ENCODE peak calls at places on chromosome 18, in ten cellular contexts. One of them, this sample, is unnamed.

GRCh38 chr18:3799515-3799914 is 349.5 kb downstream of the TGIF1 start:
- DNase-seq in endothelial cell of umbilical vein: no peak
- DNase-seq in SK-N-SH: no peak
- DNase-seq in K562: no peak
- DNase-seq in HCT116: no peak
- DNase-seq in sigmoid colon: no peak
- DNase-seq in HepG2: no peak
- DNase-seq in Panc1: no peak
- DNase-seq in H1: no peak
- DNase-seq in GM23338: peak; percentile 56
- DNase-seq in this sample: no peak

GRCh38 chr18:8516391-8517250 is 92.6 kb upstream of the RAB12 start:
- DNase-seq in endothelial cell of umbilical vein: no peak
- DNase-seq in H1: peak; percentile 33
- DNase-seq in HepG2: no peak
- DNase-seq in SK-N-SH: no peak
- DNase-seq in Panc1: no peak
- DNase-seq in GM23338: no peak
- DNase-seq in sigmoid colon: peak; percentile 37
- DNase-seq in K562: no peak
- DNase-seq in HCT116: no peak
- DNase-seq in this sample: no peak

GRCh38 chr18:13409997-13410396 is 191.4 kb downstream of the LDLRAD4 start:
- DNase-seq in HepG2: no peak
- DNase-seq in GM23338: peak; percentile 51
- DNase-seq in endothelial cell of umbilical vein: no peak
- DNase-seq in HCT116: no peak
- DNase-seq in K562: no peak
- DNase-seq in SK-N-SH: no peak
- DNase-seq in Panc1: no peak
- DNase-seq in H1: no peak
- DNase-seq in sigmoid colon: no peak
- DNase-seq in this sample: no peak

GRCh38 chr18:79139206-79139605 is 70.0 kb downstream of the ATP9B start:
- DNase-seq in H1: no peak
- DNase-seq in HepG2: no peak
- DNase-seq in HCT116: no peak
- DNase-seq in GM23338: no peak
- DNase-seq in sigmoid colon: no peak
- DNase-seq in Panc1: no peak
- DNase-seq in endothelial cell of umbilical vein: no peak
- DNase-seq in K562: no peak
- DNase-seq in SK-N-SH: no peak
- DNase-seq in this sample: no peak

GRCh38 chr18:43965691-43966090 is 688.4 kb upstream of the SYT4 start:
- DNase-seq in H1: no peak
- DNase-seq in Panc1: no peak
- DNase-seq in HCT116: no peak
- DNase-seq in sigmoid colon: no peak
- DNase-seq in SK-N-SH: no peak
- DNase-seq in HepG2: no peak
- DNase-seq in endothelial cell of umbilical vein: no peak
- DNase-seq in GM23338: no peak
- DNase-seq in K562: no peak
- DNase-seq in this sample: no peak

GRCh38 chr18:13019301-13019700 is 28.1 kb downstream of the CEP192 start:
- DNase-seq in Panc1: no peak
- DNase-seq in endothelial cell of umbilical vein: peak; percentile 58
- DNase-seq in sigmoid colon: no peak
- DNase-seq in SK-N-SH: no peak
- DNase-seq in HepG2: no peak
- DNase-seq in K562: no peak
- DNase-seq in HCT116: no peak
- DNase-seq in GM23338: no peak
- DNase-seq in H1: no peak
- DNase-seq in this sample: no peak

GRCh38 chr18:63664571-63664970 is 2.9 kb upstream of the SERPINB3 start:
- DNase-seq in sigmoid colon: no peak
- DNase-seq in SK-N-SH: no peak
- DNase-seq in endothelial cell of umbilical vein: no peak
- DNase-seq in H1: no peak
- DNase-seq in HCT116: no peak
- DNase-seq in GM23338: no peak
- DNase-seq in HepG2: no peak
- DNase-seq in Panc1: no peak
- DNase-seq in K562: no peak
- DNase-seq in this sample: no peak

GRCh38 chr18:5424903-5425302 is 118.9 kb downstream of the EPB41L3 start:
- DNase-seq in Panc1: no peak
- DNase-seq in GM23338: peak; percentile 71
- DNase-seq in endothelial cell of umbilical vein: peak; percentile 67
- DNase-seq in sigmoid colon: no peak
- DNase-seq in H1: no peak
- DNase-seq in K562: no peak
- DNase-seq in HepG2: peak; percentile 26
- DNase-seq in HCT116: no peak
- DNase-seq in SK-N-SH: no peak
- DNase-seq in this sample: no peak

GRCh38 chr18:9221661-9222060 is 85.1 kb downstream of the ANKRD12 start:
- DNase-seq in HepG2: no peak
- DNase-seq in SK-N-SH: no peak
- DNase-seq in endothelial cell of umbilical vein: no peak
- DNase-seq in HCT116: no peak
- DNase-seq in GM23338: no peak
- DNase-seq in Panc1: no peak
- DNase-seq in K562: no peak
- DNase-seq in H1: no peak
- DNase-seq in sigmoid colon: no peak
- DNase-seq in this sample: no peak

GRCh38 chr18:10718809-10719208 is 193.0 kb downstream of the NAPG start:
- DNase-seq in HepG2: no peak
- DNase-seq in HCT116: no peak
- DNase-seq in K562: no peak
- DNase-seq in H1: no peak
- DNase-seq in GM23338: no peak
- DNase-seq in SK-N-SH: no peak
- DNase-seq in sigmoid colon: no peak
- DNase-seq in endothelial cell of umbilical vein: no peak
- DNase-seq in Panc1: no peak
- DNase-seq in this sample: no peak

GRCh38 chr18:10727477-10727876 is 201.7 kb downstream of the NAPG start:
- DNase-seq in H1: no peak
- DNase-seq in K562: no peak
- DNase-seq in sigmoid colon: no peak
- DNase-seq in HepG2: no peak
- DNase-seq in GM23338: no peak
- DNase-seq in endothelial cell of umbilical vein: no peak
- DNase-seq in HCT116: no peak
- DNase-seq in SK-N-SH: no peak
- DNase-seq in Panc1: no peak
- DNase-seq in this sample: no peak

GRCh38 chr18:10726198-10727068 is 200.6 kb downstream of the NAPG start:
- DNase-seq in endothelial cell of umbilical vein: no peak
- DNase-seq in SK-N-SH: no peak
- DNase-seq in Panc1: no peak
- DNase-seq in HCT116: no peak
- DNase-seq in sigmoid colon: no peak
- DNase-seq in GM23338: no peak
- DNase-seq in HepG2: no peak
- DNase-seq in K562: no peak
- DNase-seq in H1: no peak
- DNase-seq in this sample: no peak

DNA sequence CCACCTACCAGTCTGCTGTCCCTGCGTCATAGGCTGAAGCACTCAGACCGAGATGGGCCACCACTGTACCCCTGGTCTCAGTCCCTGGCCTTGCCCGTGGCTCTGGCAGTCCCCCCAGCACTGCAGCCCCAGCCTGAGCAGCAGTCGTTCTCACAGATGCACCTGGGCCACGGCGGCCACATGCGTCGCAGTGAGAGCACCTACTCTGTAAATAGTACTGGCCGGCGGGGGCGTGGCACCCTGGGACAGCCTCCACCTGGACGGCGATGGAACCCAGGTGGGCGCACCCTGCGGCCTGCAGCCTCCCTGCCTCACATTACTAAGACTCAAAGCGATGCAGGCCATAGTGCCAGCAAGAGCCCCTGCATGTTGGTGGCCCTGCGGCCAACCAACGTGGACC is 198.8 kb downstream of the NAPG start:
- DNase-seq in SK-N-SH: no peak
- DNase-seq in HepG2: no peak
- DNase-seq in K562: no peak
- DNase-seq in HCT116: no peak
- DNase-seq in Panc1: no peak
- DNase-seq in endothelial cell of umbilical vein: no peak
- DNase-seq in H1: no peak
- DNase-seq in GM23338: no peak
- DNase-seq in sigmoid colon: no peak
- DNase-seq in this sample: no peak
- H3K4me1 ChIP-seq in SK-N-SH: no peaks in the 10 kb centered on the region
- H3K4me1 ChIP-seq in HepG2: no peaks in the 10 kb centered on the region
- H3K4me1 ChIP-seq in K562: peaks cover 12% of the 10 kb centered on the region
- H3K4me1 ChIP-seq in HCT116: no peaks in the 10 kb centered on the region
- H3K4me1 ChIP-seq in Panc1: no peaks in the 10 kb centered on the region
- H3K4me1 ChIP-seq in endothelial cell of umbilical vein: no peaks in the 10 kb centered on the region
- H3K4me1 ChIP-seq in H1: no peaks in the 10 kb centered on the region
- H3K4me1 ChIP-seq in GM23338: no peaks in the 10 kb centered on the region
- H3K4me1 ChIP-seq in sigmoid colon: no peaks in the 10 kb centered on the region
- H3K4me1 ChIP-seq in this sample: no peaks in the 10 kb centered on the region

GRCh38 chr18:74522635-74523548 is 11.4 kb upstream of the CNDP1 start:
- DNase-seq in SK-N-SH: no peak
- DNase-seq in sigmoid colon: peak; percentile 52
- DNase-seq in Panc1: no peak
- DNase-seq in HCT116: no peak
- DNase-seq in H1: no peak
- DNase-seq in endothelial cell of umbilical vein: no peak
- DNase-seq in K562: no peak
- DNase-seq in HepG2: no peak
- DNase-seq in GM23338: no peak
- DNase-seq in this sample: no peak

GRCh38 chr18:74528478-74528877 is 5.8 kb upstream of the CNDP1 start:
- DNase-seq in GM23338: no peak
- DNase-seq in HCT116: no peak
- DNase-seq in K562: no peak
- DNase-seq in Panc1: no peak
- DNase-seq in HepG2: no peak
- DNase-seq in endothelial cell of umbilical vein: no peak
- DNase-seq in SK-N-SH: no peak
- DNase-seq in sigmoid colon: no peak
- DNase-seq in H1: no peak
- DNase-seq in this sample: no peak

GRCh38 chr18:74526478-74526877 is 7.8 kb upstream of the CNDP1 start:
- DNase-seq in sigmoid colon: no peak
- DNase-seq in HCT116: no peak
- DNase-seq in Panc1: no peak
- DNase-seq in endothelial cell of umbilical vein: no peak
- DNase-seq in SK-N-SH: no peak
- DNase-seq in H1: no peak
- DNase-seq in GM23338: no peak
- DNase-seq in HepG2: no peak
- DNase-seq in K562: no peak
- DNase-seq in this sample: no peak

GRCh38 chr18:74524097-74524496 is 10.2 kb upstream of the CNDP1 start:
- DNase-seq in Panc1: no peak
- DNase-seq in HepG2: no peak
- DNase-seq in GM23338: no peak
- DNase-seq in K562: no peak
- DNase-seq in SK-N-SH: no peak
- DNase-seq in H1: no peak
- DNase-seq in HCT116: no peak
- DNase-seq in endothelial cell of umbilical vein: peak; percentile 13
- DNase-seq in sigmoid colon: peak; percentile 59
- DNase-seq in this sample: peak; percentile 42

DNA sequence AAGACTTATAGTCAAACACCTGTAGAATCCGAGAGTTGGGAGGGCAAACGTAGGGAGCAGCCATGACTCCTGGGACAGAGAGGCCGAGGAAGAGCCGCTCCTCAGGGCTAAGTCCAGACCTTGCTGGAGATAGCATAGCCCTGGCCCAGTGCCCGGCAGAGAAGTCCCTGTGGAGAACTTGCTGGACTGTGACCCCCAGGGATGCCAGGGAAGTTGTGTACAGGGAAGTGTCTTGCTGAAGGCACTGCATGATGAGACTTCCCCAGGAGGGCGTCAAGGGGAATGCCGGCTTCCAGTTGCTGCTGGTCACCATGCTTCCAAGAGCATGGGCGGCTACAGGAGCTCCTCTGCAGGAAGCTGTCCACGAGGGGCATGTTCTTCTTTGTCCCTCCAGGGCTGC is 8.6 kb upstream of the CNDP1 start:
- DNase-seq in H1: no peak
- DNase-seq in sigmoid colon: peak; percentile 61
- DNase-seq in Panc1: no peak
- DNase-seq in SK-N-SH: no peak
- DNase-seq in HepG2: no peak
- DNase-seq in GM23338: no peak
- DNase-seq in HCT116: no peak
- DNase-seq in endothelial cell of umbilical vein: no peak
- DNase-seq in K562: no peak
- DNase-seq in this sample: peak; percentile 89
- TF ChIP-seq POLR2AphosphoS5 in H1: no peak
- TF ChIP-seq POLR2AphosphoS5 in sigmoid colon: no peak
- TF ChIP-seq POLR2AphosphoS5 in Panc1: no peak
- TF ChIP-seq POLR2AphosphoS5 in SK-N-SH: no peak
- TF ChIP-seq POLR2AphosphoS5 in HepG2: no peak
- TF ChIP-seq POLR2AphosphoS5 in GM23338: no peak
- TF ChIP-seq POLR2AphosphoS5 in HCT116: no peak
- TF ChIP-seq POLR2AphosphoS5 in endothelial cell of umbilical vein: no peak
- TF ChIP-seq POLR2AphosphoS5 in K562: no peak
- TF ChIP-seq POLR2AphosphoS5 in this sample: no peak

DNA sequence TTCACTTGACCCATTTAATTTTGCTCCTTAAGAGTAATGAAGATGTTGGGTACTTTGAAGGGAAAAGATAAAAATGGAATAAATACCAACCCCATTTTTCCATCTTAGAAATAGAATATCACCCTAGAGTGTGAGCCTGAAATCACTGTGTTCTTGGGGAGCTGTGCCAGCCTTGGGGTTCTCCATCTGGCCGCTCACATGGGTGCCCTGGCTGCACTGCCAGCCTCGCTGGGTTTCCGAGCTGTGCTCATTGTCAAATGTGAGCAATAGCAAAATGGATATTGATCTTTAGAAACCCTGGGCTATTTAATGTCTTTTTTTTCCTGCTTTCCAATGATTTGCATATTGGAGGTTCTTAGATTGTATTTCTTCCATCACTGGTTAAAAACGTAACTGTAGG is 9.3 kb downstream of the APCDD1 start:
- DNase-seq in H1: no peak
- DNase-seq in endothelial cell of umbilical vein: no peak
- DNase-seq in K562: no peak
- DNase-seq in GM23338: no peak
- DNase-seq in Panc1: no peak
- DNase-seq in HCT116: no peak
- DNase-seq in SK-N-SH: no peak
- DNase-seq in sigmoid colon: no peak
- DNase-seq in HepG2: no peak
- DNase-seq in this sample: no peak
- H3K36me3 ChIP-seq in H1: no peaks in the 10 kb centered on the region
- H3K36me3 ChIP-seq in endothelial cell of umbilical vein: no peaks in the 10 kb centered on the region
- H3K36me3 ChIP-seq in K562: no peaks in the 10 kb centered on the region
- H3K36me3 ChIP-seq in GM23338: no peaks in the 10 kb centered on the region
- H3K36me3 ChIP-seq in Panc1: no peaks in the 10 kb centered on the region
- H3K36me3 ChIP-seq in HCT116: no peaks in the 10 kb centered on the region
- H3K36me3 ChIP-seq in SK-N-SH: no peaks in the 10 kb centered on the region
- H3K36me3 ChIP-seq in sigmoid colon: no peaks in the 10 kb centered on the region
- H3K36me3 ChIP-seq in HepG2: no peaks in the 10 kb centered on the region
- H3K36me3 ChIP-seq in this sample: no peaks in the 10 kb centered on the region

GRCh38 chr18:76232813-76233212 is 262.2 kb downstream of the ZNF516 start:
- DNase-seq in SK-N-SH: no peak
- DNase-seq in GM23338: no peak
- DNase-seq in HCT116: no peak
- DNase-seq in sigmoid colon: no peak
- DNase-seq in endothelial cell of umbilical vein: no peak
- DNase-seq in H1: no peak
- DNase-seq in K562: no peak
- DNase-seq in Panc1: no peak
- DNase-seq in HepG2: no peak
- DNase-seq in this sample: no peak
- H3K4me1 ChIP-seq in SK-N-SH: no peaks in the 10 kb centered on the region
- H3K4me1 ChIP-seq in GM23338: no peaks in the 10 kb centered on the region
- H3K4me1 ChIP-seq in HCT116: no peaks in the 10 kb centered on the region
- H3K4me1 ChIP-seq in sigmoid colon: no peaks in the 10 kb centered on the region
- H3K4me1 ChIP-seq in endothelial cell of umbilical vein: no peaks in the 10 kb centered on the region
- H3K4me1 ChIP-seq in H1: no peaks in the 10 kb centered on the region
- H3K4me1 ChIP-seq in K562: no peaks in the 10 kb centered on the region
- H3K4me1 ChIP-seq in Panc1: no peaks in the 10 kb centered on the region
- H3K4me1 ChIP-seq in HepG2: no peaks in the 10 kb centered on the region
- H3K4me1 ChIP-seq in this sample: no peaks in the 10 kb centered on the region